ENCODE peak calls at places on chromosome 1, in four cellular contexts. Y, D, N and E are unnamed samples.

GRCh38 chr1:2786329-2787162 is 14.9 kb downstream of the TTC34 start:
- DNase-seq in Y (no peak), D (peak; percentile 78), N (peak; percentile 45), E (peak; percentile 90)

GRCh38 chr1:14578156-14578555 is 20.3 kb upstream of the KAZN start:
- DNase-seq in Y (no peak), D (no peak), N (no peak), E (no peak)

GRCh38 chr1:40391688-40392145 is 18.2 kb downstream of the SMAP2 start:
- DNase-seq in Y (no peak), D (no peak), N (peak; percentile 37), E (no peak)

GRCh38 chr1:4203501-4203900 is 303.4 kb upstream of the C1orf174 start:
- DNase-seq in Y (peak; percentile 6), D (no peak), N (no peak), E (no peak)

GRCh38 chr1:38093569-38094520 is 47.3 kb upstream of the POU3F1 start:
- DNase-seq in Y (no peak), D (no peak), N (no peak), E (no peak)

GRCh38 chr1:32111789-32112188 is 3.9 kb downstream of the KPNA6 start:
- DNase-seq in Y (no peak), D (peak; percentile 41), N (no peak), E (no peak)

GRCh38 chr1:82775402-82776000 is 974.8 kb downstream of the ADGRL2 start:
- DNase-seq in Y (peak; percentile 34), D (peak; percentile 93), N (no peak), E (peak; percentile 42)

GRCh38 chr1:47175227-47175934 is 14.5 kb downstream of the PDZK1IP1 start:
- DNase-seq in Y (peak; percentile 59), D (peak; percentile 81), N (peak; percentile 51), E (no peak)

GRCh38 chr1:157894613-157895012 is 53.0 kb upstream of the CD5L start:
- DNase-seq in Y (no peak), D (no peak), N (no peak), E (no peak)

GRCh38 chr1:85606414-85606800 is 25.8 kb downstream of the CCN1 start:
- DNase-seq in Y (no peak), D (no peak), N (no peak), E (no peak)

GRCh38 chr1:154440031-154440430 is 34.9 kb downstream of the IL6R start:
- DNase-seq in Y (no peak), D (no peak), N (no peak), E (no peak)

DNA sequence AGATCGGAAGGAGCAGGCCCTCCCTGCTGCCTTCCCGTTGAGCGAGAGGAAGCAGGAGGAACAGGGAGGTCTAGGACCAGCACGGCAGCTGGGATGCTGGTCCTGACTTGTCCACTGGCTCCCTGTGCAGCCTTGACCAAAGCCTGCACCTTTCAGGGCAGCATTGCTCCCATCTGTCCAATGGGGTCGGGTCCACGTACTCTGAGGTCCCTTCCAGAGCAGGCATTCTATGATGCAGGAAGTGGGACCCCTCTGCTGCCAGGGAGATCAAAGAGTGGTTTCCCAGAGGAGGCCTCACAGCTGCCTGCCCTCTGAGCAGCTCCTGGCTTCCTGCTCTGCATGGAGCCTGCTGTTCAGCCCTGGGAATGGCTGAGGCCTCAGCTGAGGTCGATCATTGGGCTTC is 21.7 kb upstream of the ZNF362 start:
- DNase-seq in Y (no peak), D (no peak), N (no peak), E (no peak)
- H3K27ac ChIP-seq in Y (no peak overlapping the region), D (no peak overlapping the region), N (no peak overlapping the region), E (no peak overlapping the region)

GRCh38 chr1:100354971-100355394 is 2.7 kb downstream of the CDC14A start:
- DNase-seq in Y (peak; percentile 35), D (peak; percentile 39), N (peak; percentile 35), E (peak; percentile 35)

GRCh38 chr1:100351095-100351884 is 1.0 kb upstream of the CDC14A start:
- DNase-seq in Y (peak; percentile 83), D (peak; percentile 98), N (peak; percentile 93), E (peak; percentile 80)

GRCh38 chr1:100353073-100353801 is 931 bp downstream of the CDC14A start:
- DNase-seq in Y (peak; percentile 40), D (peak; percentile 80), N (peak; percentile 14), E (peak; percentile 50)

GRCh38 chr1:100352267-100353072 is at the start of gene CDC14A:
- DNase-seq in Y (peak; percentile 93), D (peak; percentile 99), N (peak; percentile 84), E (peak; percentile 91)

DNA sequence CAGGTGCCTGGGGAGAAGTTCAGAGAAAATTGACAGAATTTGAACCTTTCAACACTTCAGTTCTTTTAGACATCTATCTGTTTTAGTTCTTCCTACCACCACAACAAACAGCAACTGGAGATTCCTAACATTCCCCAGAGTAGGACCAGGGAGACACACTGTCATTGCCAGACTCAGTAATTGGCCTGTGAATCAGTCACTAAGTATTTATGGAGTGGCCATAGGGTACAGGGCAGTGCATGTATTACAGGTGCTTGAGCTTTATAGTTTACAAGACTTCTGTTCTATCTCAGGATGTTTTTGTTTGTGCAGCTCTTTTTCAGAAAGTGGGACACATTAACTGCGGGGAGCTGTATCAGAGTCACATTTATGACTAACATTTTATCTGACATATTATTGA is 1.7 kb downstream of the CDC14A start:
- DNase-seq in Y (no peak), D (peak; percentile 59), N (no peak), E (no peak)
- H3K27ac ChIP-seq in Y (no peak overlapping the region), D (no peak overlapping the region), N (no peak overlapping the region), E (no peak overlapping the region)

GRCh38 chr1:224113545-224113917 is 380 bp upstream of the FBXO28 start:
- DNase-seq in Y (no peak), D (no peak), N (no peak), E (no peak)
- H3K27ac ChIP-seq in Y (no peak overlapping the region), D (peak overlapping the region; percentile 47), N (peak overlapping the region; percentile 64), E (peak overlapping the region; percentile 85)

GRCh38 chr1:20082772-20083171 is 12.8 kb downstream of the PLA2G5 start:
- DNase-seq in Y (no peak), D (no peak), N (no peak), E (no peak)
- H3K27ac ChIP-seq in Y (no peak overlapping the region), D (no peak overlapping the region), N (no peak overlapping the region), E (no peak overlapping the region)

GRCh38 chr1:206590025-206590834 is 22.0 kb downstream of the EIF2D start:
- DNase-seq in Y (no peak), D (peak; percentile 58), N (no peak), E (no peak)

GRCh38 chr1:206589206-206589605 is 23.1 kb downstream of the EIF2D start:
- DNase-seq in Y (peak; percentile 37), D (no peak), N (no peak), E (no peak)

GRCh38 chr1:206591236-206591635 is 21.0 kb downstream of the EIF2D start:
- DNase-seq in Y (no peak), D (no peak), N (no peak), E (no peak)

GRCh38 chr1:206593351-206593925 is 18.8 kb downstream of the EIF2D start:
- DNase-seq in Y (no peak), D (no peak), N (no peak), E (no peak)

GRCh38 chr1:206591696-206592095 is 20.6 kb downstream of the EIF2D start:
- DNase-seq in Y (no peak), D (no peak), N (no peak), E (no peak)
- H3K27ac ChIP-seq in Y (no peak overlapping the region), D (no peak overlapping the region), N (no peak overlapping the region), E (no peak overlapping the region)

DNA sequence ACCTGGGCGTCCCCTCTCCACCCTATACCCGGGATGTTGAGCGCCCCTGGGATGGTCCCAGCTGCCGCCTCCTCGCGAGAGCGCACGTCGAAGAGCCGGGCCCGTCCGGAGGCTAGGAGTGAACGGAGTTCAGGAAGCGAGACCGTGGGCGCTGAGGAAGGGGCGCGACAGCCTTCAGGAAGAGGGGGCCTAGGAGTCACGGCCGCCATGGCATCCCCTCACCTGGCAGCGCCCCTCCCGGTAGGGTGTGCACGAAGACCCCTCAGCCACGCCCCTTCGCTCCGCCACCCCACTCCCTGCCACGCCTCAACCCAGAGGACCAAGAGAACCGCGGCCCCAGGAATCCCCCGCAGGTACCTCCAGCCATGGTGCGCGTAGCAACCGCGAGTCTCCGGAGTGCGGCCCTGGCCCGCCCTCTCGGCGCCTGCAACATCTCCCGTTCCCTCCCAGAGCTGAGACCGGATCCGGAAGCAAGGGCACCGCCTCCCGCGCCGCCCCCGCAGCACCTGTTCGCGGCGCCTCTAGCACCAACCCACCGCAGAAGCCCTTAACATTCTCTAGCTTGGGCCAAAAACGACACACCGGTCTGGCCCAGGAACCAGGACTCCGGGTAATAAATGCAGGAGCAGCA is at the start of gene TSTD1:
- DNase-seq in Y (peak; percentile 85), D (peak; percentile 90), N (peak; percentile 92), E (peak; percentile 89)
- H3K27ac ChIP-seq in Y (no peak within 1 kb of the TSS), D (peak within 1 kb of the TSS; percentile 74), N (peak within 1 kb of the TSS; percentile 40), E (peak within 1 kb of the TSS; percentile 53)

GRCh38 chr1:229342305-229342901 is 444 bp downstream of the CCSAP start:
- DNase-seq in Y (peak; percentile 81), D (peak; percentile 88), N (peak; percentile 91), E (peak; percentile 82)
- H3K27ac ChIP-seq in Y (peak overlapping the region; percentile 74), D (no peak overlapping the region), N (peak overlapping the region; percentile 78), E (peak overlapping the region; percentile 76)